ENCODE peak calls at places on chromosomes 5 and 9, in four cellular contexts. S is testis, B is stomach, F is left ventricle myocardium inferior. J is an unnamed sample.

GRCh38 chr5:146890073-146890472 is 11.5 kb upstream of the PPP2R2B start:
- DNase-seq in S (no peak), B (no peak), F (no peak), J (no peak)

GRCh38 chr9:15512204-15512603 is 1.4 kb upstream of the PSIP1 start:
- DNase-seq in F (no peak), S (no peak), B (no peak), J (no peak)

GRCh38 chr5:87746341-87746740 is 333.6 kb upstream of the CCNH start:
- DNase-seq in F (no peak), B (no peak), S (no peak), J (no peak)

GRCh38 chr9:15510789-15511575 is at the start of gene PSIP1:
- DNase-seq in B (peak), F (peak), S (peak), J (peak)

GRCh38 chr5:14721990-14722656 is 57.6 kb downstream of the OTULIN start:
- DNase-seq in S (no peak), B (no peak), F (no peak), J (no peak)

GRCh38 chr5:84304591-84304990 is 80.1 kb downstream of the EDIL3 start:
- DNase-seq in S (no peak), F (no peak), B (no peak), J (no peak)

GRCh38 chr5:80871541-80871961 is 88.6 kb upstream of the RASGRF2 start:
- DNase-seq in F (no peak), S (no peak), B (no peak), J (no peak)

GRCh38 chr9:15287309-15287708 is 19.7 kb downstream of the TTC39B start:
- DNase-seq in S (no peak), F (no peak), B (no peak), J (no peak)

GRCh38 chr9:27194401-27195091 is 85.5 kb downstream of the TEK start:
- DNase-seq in B (no peak), F (no peak), S (no peak), J (no peak)

GRCh38 chr9:128825923-128826702 is 3.5 kb downstream of the SPOUT1 start:
- DNase-seq in B (no peak), S (no peak), F (no peak), J (no peak)

GRCh38 chr5:89694026-89694540 is 715.5 kb downstream of the CETN3 start:
- DNase-seq in S (no peak), B (no peak), F (no peak), J (no peak)

GRCh38 chr5:173925449-173926071 is 37.4 kb downstream of the CPEB4 start:
- DNase-seq in B (no peak), S (peak), F (peak), J (peak)

GRCh38 chr5:6873359-6873758 is 160.1 kb downstream of the TENT4A start:
- DNase-seq in F (no peak), S (no peak), B (no peak), J (no peak)

GRCh38 chr5:43279548-43280274 is 33.5 kb downstream of the HMGCS1 start:
- DNase-seq in F (no peak), S (no peak), B (no peak), J (no peak)

GRCh38 chr9:18071651-18072060 is 402.3 kb upstream of the ADAMTSL1 start:
- DNase-seq in F (no peak), S (peak), B (no peak), J (no peak)

GRCh38 chr5:76384189-76384588 is 18.9 kb upstream of the IQGAP2 start:
- DNase-seq in B (peak), F (no peak), S (no peak), J (no peak)

GRCh38 chr9:77475641-77476473 is 172.3 kb downstream of the GNA14 start:
- DNase-seq in B (no peak), S (no peak), F (no peak), J (no peak)

GRCh38 chr9:64773491-64773931 is 511.5 kb downstream of the FOXD4L5 start:
- DNase-seq in B (peak), S (no peak), F (peak), J (peak)

GRCh38 chr5:74122979-74123575 is 497.1 kb downstream of the ARHGEF28 start:
- DNase-seq in F (no peak), B (no peak), S (no peak), J (no peak)

GRCh38 chr9:81578606-81579005 is 110.7 kb downstream of the TLE1 start:
- DNase-seq in S (no peak), F (no peak), B (no peak), J (no peak)

GRCh38 chr5:124537136-124537919 is 209.1 kb downstream of the ZNF608 start:
- DNase-seq in B (no peak), F (no peak), S (no peak), J (no peak)

GRCh38 chr5:53923969-53924876 is 363.8 kb downstream of the NDUFS4 start:
- DNase-seq in S (no peak), B (no peak), F (no peak), J (no peak)

GRCh38 chr9:104772707-104773106 is 8.8 kb downstream of the NIPSNAP3B start:
- DNase-seq in B (no peak), S (no peak), F (no peak), J (no peak)

GRCh38 chr5:65213921-65214525 is 267.7 kb downstream of the ADAMTS6 start:
- DNase-seq in B (no peak), S (peak), F (peak), J (no peak)
- TF ChIP-seq CTCF in B (peak), S (no peak), F (peak), J (peak)

DNA sequence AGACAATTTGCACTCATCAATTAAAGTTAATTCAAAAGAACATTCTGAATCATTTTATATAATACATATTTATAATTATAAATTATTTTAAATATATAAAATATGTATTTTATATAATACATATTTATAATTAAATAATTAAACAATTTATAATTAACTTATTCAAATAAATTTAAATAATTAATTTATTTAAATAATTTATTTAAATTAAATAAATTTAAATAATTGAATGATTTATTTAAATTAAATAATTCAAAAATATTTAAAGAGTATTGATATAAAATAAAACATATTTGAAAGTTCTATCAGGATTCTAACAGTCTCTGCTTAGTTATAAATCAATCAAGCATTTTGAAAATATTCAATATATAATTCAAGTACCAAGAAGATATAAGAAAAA is 775.5 kb upstream of the CTNND2 start:
- DNase-seq in S (no peak), F (no peak), B (no peak), J (no peak)
- TF ChIP-seq CTCF in S (no peak), F (no peak), B (no peak), J (no peak)

GRCh38 chr5:96919754-96920197 is 16.1 kb upstream of the LNPEP start:
- DNase-seq in S (no peak), F (no peak), B (no peak), J (no peak)

GRCh38 chr5:96926275-96926674 is 9.6 kb upstream of the LNPEP start:
- DNase-seq in F (no peak), B (no peak), S (no peak), J (no peak)

GRCh38 chr5:96924016-96924443 is 11.8 kb upstream of the LNPEP start:
- DNase-seq in B (no peak), F (no peak), S (no peak), J (no peak)

GRCh38 chr5:96922452-96923244 is 13.2 kb upstream of the LNPEP start:
- DNase-seq in B (no peak), F (no peak), S (no peak), J (no peak)

GRCh38 chr5:96920956-96921355 is 14.9 kb upstream of the LNPEP start:
- DNase-seq in S (no peak), B (no peak), F (no peak), J (no peak)
- TF ChIP-seq CTCF in S (no peak), B (no peak), F (no peak), J (no peak)

GRCh38 chr9:35813434-35814105 is 1.3 kb downstream of the HINT2 start:
- DNase-seq in B (no peak), S (no peak), F (no peak), J (no peak)
- TF ChIP-seq CTCF in B (no peak), S (peak), F (peak), J (no peak)

GRCh38 chr5:119037496-119038215 is 33.2 kb upstream of the DMXL1 start:
- DNase-seq in S (no peak), F (no peak), B (peak), J (no peak)
- TF ChIP-seq CTCF in S (no peak), F (no peak), B (no peak), J (no peak)

GRCh38 chr5:11247224-11247623 is 486.2 kb upstream of the DAP start:
- DNase-seq in B (no peak), F (no peak), S (no peak), J (no peak)
- TF ChIP-seq CTCF in B (no peak), F (no peak), S (no peak), J (no peak)

GRCh38 chr5:128081111-128081865 is 2.3 kb upstream of the SLC12A2 start:
- DNase-seq in F (no peak), B (no peak), S (no peak), J (no peak)
- TF ChIP-seq CTCF in F (no peak), B (peak), S (peak), J (peak)

GRCh38 chr9:36969216-36969771 is 64.8 kb downstream of the PAX5 start:
- DNase-seq in S (no peak), F (no peak), B (no peak), J (no peak)
- TF ChIP-seq CTCF in S (no peak), F (no peak), B (no peak), J (no peak)

GRCh38 chr5:110053824-110054223 is 364.1 kb downstream of the MAN2A1 start:
- DNase-seq in F (no peak), S (no peak), B (no peak), J (no peak)

GRCh38 chr5:110055301-110055700 is 365.6 kb downstream of the MAN2A1 start:
- DNase-seq in S (no peak), B (no peak), F (no peak), J (no peak)

GRCh38 chr5:110053205-110053604 is 363.5 kb downstream of the MAN2A1 start:
- DNase-seq in F (no peak), S (no peak), B (no peak), J (no peak)

GRCh38 chr5:110056580-110057114 is 366.9 kb downstream of the MAN2A1 start:
- DNase-seq in B (no peak), S (no peak), F (no peak), J (no peak)

GRCh38 chr5:110054240-110054639 is 364.5 kb downstream of the MAN2A1 start:
- DNase-seq in B (peak), S (peak), F (no peak), J (peak)
- TF ChIP-seq CTCF in B (no peak), S (no peak), F (no peak), J (no peak)

GRCh38 chr9:93003552-93004407 is 54.7 kb upstream of the SUSD3 start:
- DNase-seq in F (peak), S (peak), B (peak), J (peak)
- TF ChIP-seq CTCF in F (peak), S (peak), B (no peak), J (peak)